ENCODE peak calls at places on chromosomes 5 and 9, in eight cellular contexts. One of them, this sample, is unnamed.
A peak's percentile ranks its signal among the peaks of the same experiment; 100 is the strongest.

GRCh38 chr9:8486095-8486494 is 686.5 kb upstream of the DMAC1 start:
- DNase-seq in Peyer's patch: no peak
- DNase-seq in kidney epithelial cell: peak; percentile 5
- DNase-seq in body of pancreas: peak; percentile 16
- DNase-seq in PC-3: no peak
- DNase-seq in AG09319: no peak
- DNase-seq in MCF 10A: peak; percentile 32
- DNase-seq in type B pancreatic cell: no peak
- DNase-seq in this sample: no peak

GRCh38 chr9:121949364-121949763 is 143.7 kb downstream of the TTLL11 start:
- DNase-seq in Peyer's patch: no peak
- DNase-seq in kidney epithelial cell: no peak
- DNase-seq in body of pancreas: no peak
- DNase-seq in PC-3: no peak
- DNase-seq in AG09319: no peak
- DNase-seq in MCF 10A: peak; percentile 89
- DNase-seq in type B pancreatic cell: no peak
- DNase-seq in this sample: no peak

GRCh38 chr5:57436586-57436985 is 46.0 kb downstream of the ACTBL2 start:
- DNase-seq in Peyer's patch: no peak
- DNase-seq in kidney epithelial cell: no peak
- DNase-seq in body of pancreas: no peak
- DNase-seq in PC-3: no peak
- DNase-seq in AG09319: no peak
- DNase-seq in MCF 10A: no peak
- DNase-seq in type B pancreatic cell: no peak
- DNase-seq in this sample: no peak

GRCh38 chr9:96149142-96149541 is 152.8 kb downstream of the HSD17B3 start:
- DNase-seq in Peyer's patch: no peak
- DNase-seq in kidney epithelial cell: no peak
- DNase-seq in body of pancreas: no peak
- DNase-seq in PC-3: no peak
- DNase-seq in AG09319: no peak
- DNase-seq in MCF 10A: no peak
- DNase-seq in type B pancreatic cell: no peak
- DNase-seq in this sample: no peak

GRCh38 chr5:89282038-89282831 is 399.3 kb upstream of the MEF2C start:
- DNase-seq in Peyer's patch: no peak
- DNase-seq in kidney epithelial cell: no peak
- DNase-seq in body of pancreas: no peak
- DNase-seq in PC-3: no peak
- DNase-seq in AG09319: no peak
- DNase-seq in MCF 10A: no peak
- DNase-seq in type B pancreatic cell: no peak
- DNase-seq in this sample: no peak

GRCh38 chr5:179212870-179213269 is 132.4 kb downstream of the ADAMTS2 start:
- DNase-seq in Peyer's patch: no peak
- DNase-seq in kidney epithelial cell: no peak
- DNase-seq in body of pancreas: no peak
- DNase-seq in PC-3: no peak
- DNase-seq in AG09319: no peak
- DNase-seq in MCF 10A: no peak
- DNase-seq in type B pancreatic cell: no peak
- DNase-seq in this sample: no peak

GRCh38 chr5:173858025-173858674 is 30.0 kb upstream of the CPEB4 start:
- DNase-seq in Peyer's patch: no peak
- DNase-seq in kidney epithelial cell: no peak
- DNase-seq in body of pancreas: no peak
- DNase-seq in PC-3: no peak
- DNase-seq in AG09319: no peak
- DNase-seq in MCF 10A: no peak
- DNase-seq in type B pancreatic cell: no peak
- DNase-seq in this sample: no peak

GRCh38 chr9:124510650-124511425 is 3.6 kb upstream of the NR5A1 start:
- DNase-seq in Peyer's patch: no peak
- DNase-seq in kidney epithelial cell: no peak
- DNase-seq in body of pancreas: no peak
- DNase-seq in PC-3: no peak
- DNase-seq in AG09319: no peak
- DNase-seq in MCF 10A: peak; percentile 13
- DNase-seq in type B pancreatic cell: no peak
- DNase-seq in this sample: no peak

GRCh38 chr5:123785160-123786001 is 273.4 kb downstream of the CSNK1G3 start:
- DNase-seq in Peyer's patch: no peak
- DNase-seq in kidney epithelial cell: peak; percentile 50
- DNase-seq in body of pancreas: peak; percentile 44
- DNase-seq in PC-3: peak; percentile 66
- DNase-seq in AG09319: peak; percentile 56
- DNase-seq in MCF 10A: peak; percentile 75
- DNase-seq in type B pancreatic cell: no peak
- DNase-seq in this sample: no peak

GRCh38 chr9:129752915-129753724 is at the start of gene PTGES:
- DNase-seq in Peyer's patch: peak; percentile 29
- DNase-seq in kidney epithelial cell: peak; percentile 62
- DNase-seq in body of pancreas: peak; percentile 43
- DNase-seq in PC-3: peak; percentile 75
- DNase-seq in AG09319: peak; percentile 60
- DNase-seq in MCF 10A: peak; percentile 90
- DNase-seq in type B pancreatic cell: peak; percentile 83
- DNase-seq in this sample: no peak

GRCh38 chr5:51227963-51228515 is 155.2 kb upstream of the ISL1 start:
- DNase-seq in Peyer's patch: no peak
- DNase-seq in kidney epithelial cell: no peak
- DNase-seq in body of pancreas: no peak
- DNase-seq in PC-3: no peak
- DNase-seq in AG09319: no peak
- DNase-seq in MCF 10A: no peak
- DNase-seq in type B pancreatic cell: no peak
- DNase-seq in this sample: no peak

GRCh38 chr5:169656125-169656990 is 19.3 kb downstream of the DOCK2 start:
- DNase-seq in Peyer's patch: no peak
- DNase-seq in kidney epithelial cell: no peak
- DNase-seq in body of pancreas: no peak
- DNase-seq in PC-3: no peak
- DNase-seq in AG09319: no peak
- DNase-seq in MCF 10A: peak; percentile 80
- DNase-seq in type B pancreatic cell: no peak
- DNase-seq in this sample: no peak

GRCh38 chr5:164422400-164422799 is 917.0 kb downstream of the MAT2B start:
- DNase-seq in Peyer's patch: no peak
- DNase-seq in kidney epithelial cell: no peak
- DNase-seq in body of pancreas: no peak
- DNase-seq in PC-3: no peak
- DNase-seq in AG09319: no peak
- DNase-seq in MCF 10A: peak; percentile 8
- DNase-seq in type B pancreatic cell: no peak
- DNase-seq in this sample: no peak
- TF ChIP-seq CTCF in Peyer's patch: no peak
- TF ChIP-seq CTCF in kidney epithelial cell: peak; percentile 16
- TF ChIP-seq CTCF in body of pancreas: no peak
- TF ChIP-seq CTCF in PC-3: peak; percentile 21
- TF ChIP-seq CTCF in AG09319: no peak
- TF ChIP-seq CTCF in MCF 10A: no peak
- TF ChIP-seq CTCF in type B pancreatic cell: peak; percentile 52
- TF ChIP-seq CTCF in this sample: no peak

GRCh38 chr5:1334831-1335539 is 9.9 kb downstream of the CLPTM1L start:
- DNase-seq in Peyer's patch: no peak
- DNase-seq in kidney epithelial cell: no peak
- DNase-seq in body of pancreas: no peak
- DNase-seq in PC-3: no peak
- DNase-seq in AG09319: no peak
- DNase-seq in MCF 10A: no peak
- DNase-seq in type B pancreatic cell: no peak
- DNase-seq in this sample: no peak

GRCh38 chr5:1335540-1336095 is 9.3 kb downstream of the CLPTM1L start:
- DNase-seq in Peyer's patch: no peak
- DNase-seq in kidney epithelial cell: no peak
- DNase-seq in body of pancreas: no peak
- DNase-seq in PC-3: no peak
- DNase-seq in AG09319: no peak
- DNase-seq in MCF 10A: no peak
- DNase-seq in type B pancreatic cell: no peak
- DNase-seq in this sample: no peak

GRCh38 chr5:1336749-1337489 is 8.0 kb downstream of the CLPTM1L start:
- DNase-seq in Peyer's patch: no peak
- DNase-seq in kidney epithelial cell: no peak
- DNase-seq in body of pancreas: no peak
- DNase-seq in PC-3: no peak
- DNase-seq in AG09319: no peak
- DNase-seq in MCF 10A: no peak
- DNase-seq in type B pancreatic cell: no peak
- DNase-seq in this sample: no peak

GRCh38 chr5:1337490-1338195 is 7.3 kb downstream of the CLPTM1L start:
- DNase-seq in Peyer's patch: no peak
- DNase-seq in kidney epithelial cell: no peak
- DNase-seq in body of pancreas: no peak
- DNase-seq in PC-3: no peak
- DNase-seq in AG09319: no peak
- DNase-seq in MCF 10A: no peak
- DNase-seq in type B pancreatic cell: no peak
- DNase-seq in this sample: no peak

GRCh38 chr5:1336106-1336561 is 8.8 kb downstream of the CLPTM1L start:
- DNase-seq in Peyer's patch: peak; percentile 35
- DNase-seq in kidney epithelial cell: no peak
- DNase-seq in body of pancreas: no peak
- DNase-seq in PC-3: no peak
- DNase-seq in AG09319: no peak
- DNase-seq in MCF 10A: no peak
- DNase-seq in type B pancreatic cell: no peak
- DNase-seq in this sample: no peak
- TF ChIP-seq CTCF in Peyer's patch: no peak
- TF ChIP-seq CTCF in kidney epithelial cell: no peak
- TF ChIP-seq CTCF in body of pancreas: no peak
- TF ChIP-seq CTCF in PC-3: no peak
- TF ChIP-seq CTCF in AG09319: no peak
- TF ChIP-seq CTCF in MCF 10A: no peak
- TF ChIP-seq CTCF in type B pancreatic cell: no peak
- TF ChIP-seq CTCF in this sample: no peak

GRCh38 chr5:153713913-153714312 is 223.4 kb downstream of the GRIA1 start:
- DNase-seq in Peyer's patch: no peak
- DNase-seq in kidney epithelial cell: no peak
- DNase-seq in body of pancreas: no peak
- DNase-seq in PC-3: no peak
- DNase-seq in AG09319: no peak
- DNase-seq in MCF 10A: no peak
- DNase-seq in type B pancreatic cell: no peak
- DNase-seq in this sample: no peak

GRCh38 chr5:153707626-153708025 is 217.2 kb downstream of the GRIA1 start:
- DNase-seq in Peyer's patch: no peak
- DNase-seq in kidney epithelial cell: no peak
- DNase-seq in body of pancreas: no peak
- DNase-seq in PC-3: no peak
- DNase-seq in AG09319: no peak
- DNase-seq in MCF 10A: no peak
- DNase-seq in type B pancreatic cell: no peak
- DNase-seq in this sample: no peak

GRCh38 chr5:153712946-153713345 is 222.5 kb downstream of the GRIA1 start:
- DNase-seq in Peyer's patch: no peak
- DNase-seq in kidney epithelial cell: no peak
- DNase-seq in body of pancreas: no peak
- DNase-seq in PC-3: no peak
- DNase-seq in AG09319: no peak
- DNase-seq in MCF 10A: no peak
- DNase-seq in type B pancreatic cell: no peak
- DNase-seq in this sample: no peak

GRCh38 chr5:153714732-153715287 is 224.3 kb downstream of the GRIA1 start:
- DNase-seq in Peyer's patch: no peak
- DNase-seq in kidney epithelial cell: no peak
- DNase-seq in body of pancreas: no peak
- DNase-seq in PC-3: no peak
- DNase-seq in AG09319: no peak
- DNase-seq in MCF 10A: no peak
- DNase-seq in type B pancreatic cell: no peak
- DNase-seq in this sample: no peak

DNA sequence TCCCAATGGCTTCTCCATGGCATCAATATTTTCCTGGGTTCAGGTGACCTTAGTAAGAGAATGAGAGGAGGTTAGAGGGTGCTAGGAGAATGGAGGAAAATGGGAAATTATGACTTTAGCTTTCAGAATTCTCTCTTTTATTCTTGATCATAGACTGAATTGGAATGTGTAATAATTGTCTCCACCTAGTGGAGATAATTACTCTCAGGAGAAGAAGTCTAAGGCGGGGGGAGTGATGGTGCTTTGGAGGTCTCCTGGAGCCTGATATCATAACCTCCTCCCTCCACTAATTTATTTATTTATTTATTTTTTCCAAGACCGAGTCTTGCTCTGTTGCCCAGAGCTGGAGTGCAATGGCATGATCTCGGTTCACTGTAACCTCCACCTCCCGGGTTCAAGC is 221.3 kb downstream of the GRIA1 start:
- DNase-seq in Peyer's patch: no peak
- DNase-seq in kidney epithelial cell: no peak
- DNase-seq in body of pancreas: no peak
- DNase-seq in PC-3: no peak
- DNase-seq in AG09319: no peak
- DNase-seq in MCF 10A: no peak
- DNase-seq in type B pancreatic cell: no peak
- DNase-seq in this sample: no peak
- TF ChIP-seq CTCF in Peyer's patch: no peak
- TF ChIP-seq CTCF in kidney epithelial cell: no peak
- TF ChIP-seq CTCF in body of pancreas: no peak
- TF ChIP-seq CTCF in PC-3: peak; percentile 20
- TF ChIP-seq CTCF in AG09319: peak; percentile 18
- TF ChIP-seq CTCF in MCF 10A: peak; percentile 23
- TF ChIP-seq CTCF in type B pancreatic cell: peak; percentile 18
- TF ChIP-seq CTCF in this sample: no peak

GRCh38 chr9:133540336-133541025 is 6.0 kb downstream of the ADAMTSL2 start:
- DNase-seq in Peyer's patch: no peak
- DNase-seq in kidney epithelial cell: no peak
- DNase-seq in body of pancreas: no peak
- DNase-seq in PC-3: no peak
- DNase-seq in AG09319: no peak
- DNase-seq in MCF 10A: no peak
- DNase-seq in type B pancreatic cell: no peak
- DNase-seq in this sample: no peak
- TF ChIP-seq CTCF in Peyer's patch: no peak
- TF ChIP-seq CTCF in kidney epithelial cell: peak; percentile 3
- TF ChIP-seq CTCF in body of pancreas: no peak
- TF ChIP-seq CTCF in PC-3: no peak
- TF ChIP-seq CTCF in AG09319: no peak
- TF ChIP-seq CTCF in MCF 10A: no peak
- TF ChIP-seq CTCF in type B pancreatic cell: no peak
- TF ChIP-seq CTCF in this sample: no peak

GRCh38 chr9:98826716-98827115 is 19.2 kb downstream of the GALNT12 start:
- DNase-seq in Peyer's patch: no peak
- DNase-seq in kidney epithelial cell: no peak
- DNase-seq in body of pancreas: no peak
- DNase-seq in PC-3: no peak
- DNase-seq in AG09319: no peak
- DNase-seq in MCF 10A: no peak
- DNase-seq in type B pancreatic cell: no peak
- DNase-seq in this sample: no peak
- TF ChIP-seq CTCF in Peyer's patch: no peak
- TF ChIP-seq CTCF in kidney epithelial cell: no peak
- TF ChIP-seq CTCF in body of pancreas: no peak
- TF ChIP-seq CTCF in PC-3: no peak
- TF ChIP-seq CTCF in AG09319: no peak
- TF ChIP-seq CTCF in MCF 10A: no peak
- TF ChIP-seq CTCF in type B pancreatic cell: no peak
- TF ChIP-seq CTCF in this sample: no peak

GRCh38 chr5:159049844-159050318 is 49.8 kb downstream of the EBF1 start:
- DNase-seq in Peyer's patch: no peak
- DNase-seq in kidney epithelial cell: no peak
- DNase-seq in body of pancreas: no peak
- DNase-seq in PC-3: peak; percentile 33
- DNase-seq in AG09319: no peak
- DNase-seq in MCF 10A: peak; percentile 40
- DNase-seq in type B pancreatic cell: no peak
- DNase-seq in this sample: no peak
- TF ChIP-seq CTCF in Peyer's patch: peak; percentile 22
- TF ChIP-seq CTCF in kidney epithelial cell: peak; percentile 36
- TF ChIP-seq CTCF in body of pancreas: peak; percentile 31
- TF ChIP-seq CTCF in PC-3: peak; percentile 49
- TF ChIP-seq CTCF in AG09319: peak; percentile 57
- TF ChIP-seq CTCF in MCF 10A: peak; percentile 27
- TF ChIP-seq CTCF in type B pancreatic cell: peak; percentile 59
- TF ChIP-seq CTCF in this sample: no peak

This sample was measured in activated B cell treated with CpG ODN at 0.5 μM for 24 hours.